ENCODE peak calls at places on chromosomes 6 and 20, in ten cellular contexts. X is HFF-Myc, G is lung, P is upper lobe of right lung, M is MM.1S, L is neural progenitor cell, H is brain microvascular endothelial cell, A is uterus, J is RWPE1, I is hepatocyte. Y is an unnamed sample.

GRCh38 chr20:12927489-12927888 is 81.3 kb upstream of the SPTLC3 start:
- DNase-seq in X (no peak), G (no peak), P (no peak), M (no peak), L (no peak), H (peak; percentile 47), A (no peak), J (no peak), I (no peak), Y (no peak)

GRCh38 chr6:35497571-35498406 is 910 bp upstream of the TEAD3 start:
- DNase-seq in X (peak; percentile 83), G (peak; percentile 65), P (peak; percentile 85), M (peak; percentile 42), L (peak; percentile 67), H (peak; percentile 60), A (peak; percentile 82), J (peak; percentile 70), I (peak; percentile 78), Y (peak; percentile 48)

GRCh38 chr6:27882624-27883023 is 29.6 kb downstream of the OR2B2 start:
- DNase-seq in X (no peak), G (no peak), P (no peak), M (no peak), L (no peak), H (no peak), A (no peak), J (no peak), I (no peak), Y (no peak)

GRCh38 chr20:4671015-4671414 is 50.7 kb upstream of the PRND start:
- DNase-seq in X (no peak), G (no peak), P (no peak), M (no peak), L (no peak), H (no peak), A (no peak), J (no peak), I (no peak), Y (no peak)

GRCh38 chr20:7742479-7742878 is 197.8 kb downstream of the HAO1 start:
- DNase-seq in X (peak; percentile 9), G (no peak), P (no peak), M (no peak), L (no peak), H (peak; percentile 57), A (no peak), J (peak; percentile 56), I (peak; percentile 29), Y (no peak)

GRCh38 chr6:79117752-79118151 is 39.7 kb upstream of the PHIP start:
- DNase-seq in X (no peak), G (no peak), P (no peak), M (no peak), L (no peak), H (peak; percentile 8), A (no peak), J (no peak), I (no peak), Y (no peak)

GRCh38 chr6:101728388-101728787 is 334.9 kb downstream of the GRIK2 start:
- DNase-seq in X (no peak), G (no peak), P (no peak), M (no peak), L (no peak), H (no peak), A (no peak), J (no peak), I (no peak), Y (no peak)

GRCh38 chr20:60634773-60635172 is 617.3 kb upstream of the CDH4 start:
- DNase-seq in X (no peak), G (no peak), P (no peak), M (no peak), L (no peak), H (no peak), A (no peak), J (no peak), I (no peak), Y (no peak)

GRCh38 chr6:169945117-169945516 is 193.7 kb downstream of the ERMARD start:
- DNase-seq in X (no peak), G (no peak), P (no peak), M (no peak), L (no peak), H (no peak), A (no peak), J (no peak), I (no peak), Y (no peak)

GRCh38 chr6:169942173-169942572 is 190.8 kb downstream of the ERMARD start:
- DNase-seq in X (no peak), G (no peak), P (no peak), M (no peak), L (no peak), H (no peak), A (no peak), J (no peak), I (no peak), Y (no peak)

GRCh38 chr6:169940554-169941290 is 189.3 kb downstream of the ERMARD start:
- DNase-seq in X (no peak), G (no peak), P (no peak), M (no peak), L (peak; percentile 28), H (no peak), A (peak; percentile 80), J (no peak), I (no peak), Y (no peak)

GRCh38 chr6:169944415-169944814 is 193.0 kb downstream of the ERMARD start:
- DNase-seq in X (no peak), G (no peak), P (no peak), M (no peak), L (no peak), H (no peak), A (no peak), J (no peak), I (no peak), Y (no peak)

GRCh38 chr6:169943521-169944337 is 192.3 kb downstream of the ERMARD start:
- DNase-seq in X (no peak), G (no peak), P (no peak), M (no peak), L (no peak), H (no peak), A (no peak), J (no peak), I (no peak), Y (no peak)
- TF ChIP-seq CTCF in X (no peak), G (no peak), P (no peak), M (no peak), L (no peak), H (no peak), A (no peak), J (no peak), I (no peak), Y (no peak)

GRCh38 chr20:45404438-45404837 is 3.7 kb upstream of the DBNDD2 start:
- DNase-seq in X (no peak), G (no peak), P (no peak), M (no peak), L (no peak), H (no peak), A (no peak), J (no peak), I (no peak), Y (no peak)

GRCh38 chr20:45407067-45407745 is 883 bp upstream of the DBNDD2 start:
- DNase-seq in X (no peak), G (no peak), P (peak; percentile 78), M (no peak), L (peak; percentile 55), H (peak; percentile 43), A (peak; percentile 53), J (peak; percentile 58), I (peak; percentile 46), Y (no peak)

GRCh38 chr20:45405566-45406259 is 2.4 kb upstream of the DBNDD2 start:
- DNase-seq in X (no peak), G (no peak), P (peak; percentile 77), M (no peak), L (peak; percentile 58), H (no peak), A (peak; percentile 43), J (peak; percentile 34), I (peak; percentile 22), Y (no peak)

GRCh38 chr20:45407783-45408645 is at the start of gene DBNDD2:
- DNase-seq in X (no peak), G (no peak), P (no peak), M (no peak), L (no peak), H (no peak), A (peak; percentile 30), J (no peak), I (no peak), Y (no peak)

DNA sequence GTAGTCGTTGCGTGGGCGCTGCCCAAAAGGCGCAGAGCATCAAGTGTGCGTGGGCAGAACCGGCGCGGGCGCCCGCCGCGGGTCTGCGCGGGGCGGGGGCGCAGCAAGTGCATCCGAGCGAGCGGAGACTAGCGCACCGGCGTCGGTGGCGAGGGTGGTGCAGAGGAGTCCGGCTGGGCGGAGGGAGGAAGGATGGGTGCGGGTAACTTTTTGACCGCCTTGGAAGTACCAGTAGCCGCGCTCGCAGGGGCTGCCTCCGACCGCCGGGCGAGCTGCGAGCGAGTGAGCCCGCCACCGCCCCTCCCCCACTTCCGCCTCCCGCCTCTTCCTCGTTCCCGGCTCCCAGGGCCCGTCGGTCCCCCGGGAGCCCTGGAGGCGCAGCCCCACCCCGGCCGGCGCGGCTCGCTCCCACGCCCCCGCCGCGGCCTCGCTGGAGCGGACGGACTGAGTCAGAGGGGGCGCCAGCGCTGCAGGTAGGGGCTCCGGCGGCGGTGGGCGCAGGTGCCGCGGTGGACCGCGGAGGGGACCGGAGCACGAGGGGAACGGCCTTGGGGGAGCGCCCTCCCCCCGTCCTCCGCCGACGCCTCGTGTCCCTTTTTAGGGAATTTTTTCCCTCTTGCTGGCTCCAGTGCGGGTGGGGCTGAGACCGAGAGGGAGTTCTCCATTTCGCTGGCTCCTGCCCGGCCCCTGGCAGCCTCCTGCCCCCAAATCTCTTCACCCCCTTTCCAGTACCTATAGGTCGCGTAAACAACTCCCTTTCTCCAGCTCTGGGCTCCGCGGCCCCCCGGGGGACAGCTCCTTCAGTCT is 1.6 kb upstream of the DBNDD2 start:
- DNase-seq in X (no peak), G (peak; percentile 57), P (peak; percentile 88), M (no peak), L (peak; percentile 79), H (no peak), A (peak; percentile 78), J (peak; percentile 77), I (peak; percentile 69), Y (peak; percentile 42)
- TF ChIP-seq CTCF in X (no peak), G (no peak), P (peak; percentile 12), M (no peak), L (no peak), H (no peak), A (no peak), J (no peak), I (no peak), Y (no peak)

GRCh38 chr6:41073203-41073967 is 611 bp downstream of the NFYA start:
- DNase-seq in X (no peak), G (peak; percentile 87), P (peak; percentile 93), M (peak; percentile 78), L (peak; percentile 92), H (peak; percentile 72), A (peak; percentile 84), J (peak; percentile 81), I (peak; percentile 92), Y (peak; percentile 75)
- TF ChIP-seq CTCF in X (no peak), G (no peak), P (peak; percentile 34), M (peak; percentile 19), L (peak; percentile 57), H (peak; percentile 14), A (peak; percentile 50), J (peak; percentile 28), I (peak; percentile 36), Y (peak; percentile 53)

DNA sequence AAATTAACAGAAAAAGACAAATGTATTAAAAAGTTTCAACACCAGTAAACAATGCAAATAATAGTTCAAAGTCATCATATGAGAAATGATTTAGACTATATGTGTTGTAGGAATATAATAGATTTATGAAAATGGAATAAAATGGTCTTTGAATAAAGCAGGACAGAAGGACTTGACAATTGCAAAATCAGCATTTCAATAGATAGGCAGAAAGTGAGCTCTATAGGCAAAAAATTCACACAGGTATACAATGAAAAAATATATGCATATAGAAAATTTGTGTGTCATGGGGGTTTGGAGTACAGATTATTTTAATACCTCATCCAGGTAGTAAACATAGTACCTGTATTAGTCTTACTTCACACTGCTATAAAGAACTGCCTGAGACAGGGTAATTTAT is 571.1 kb upstream of the EYS start:
- DNase-seq in X (no peak), G (no peak), P (no peak), M (no peak), L (no peak), H (no peak), A (no peak), J (no peak), I (no peak), Y (no peak)
- TF ChIP-seq CTCF in X (no peak), G (no peak), P (no peak), M (no peak), L (no peak), H (no peak), A (no peak), J (no peak), I (no peak), Y (no peak)

Y was measured in neural crest cell.